ENCODE peak calls at places on chromosome 13, in four cellular contexts. U is skeletal muscle cell, I is lower leg skin, K is iris pigment epithelial cell. B is an unnamed sample.

GRCh38 chr13:32802159-32802558 is 214.1 kb upstream of the KL start:
- DNase-seq in K (no peak), U (no peak), I (no peak), B (no peak)

GRCh38 chr13:34555988-34556387 is 386.1 kb upstream of the NBEA start:
- DNase-seq in K (no peak), U (no peak), I (no peak), B (no peak)

GRCh38 chr13:24625324-24625723 is 54.9 kb upstream of the ATP12A start:
- DNase-seq in U (no peak), K (peak; percentile 17), I (no peak), B (no peak)

GRCh38 chr13:79227418-79227817 is 178.6 kb downstream of the RBM26 start:
- DNase-seq in U (no peak), I (no peak), K (no peak), B (no peak)

GRCh38 chr13:26484196-26484595 is 73.3 kb upstream of the WASF3 start:
- DNase-seq in U (no peak), I (no peak), K (no peak), B (no peak)

GRCh38 chr13:79637086-79637763 is 156.3 kb downstream of the NDFIP2 start:
- DNase-seq in U (no peak), I (no peak), K (peak; percentile 12), B (no peak)

GRCh38 chr13:79659161-79659560 is 178.2 kb downstream of the NDFIP2 start:
- DNase-seq in K (peak; percentile 29), I (peak; percentile 26), U (peak; percentile 77), B (no peak)

GRCh38 chr13:99947666-99948065 is 23.9 kb downstream of the ZIC5 start:
- DNase-seq in K (no peak), I (no peak), U (no peak), B (no peak)

GRCh38 chr13:40666058-40666904 is at the start of gene FOXO1:
- DNase-seq in U (peak; percentile 59), K (peak; percentile 88), I (peak; percentile 84), B (peak; percentile 45)

GRCh38 chr13:46684287-46685001 is 112.5 kb downstream of the ESD start:
- DNase-seq in U (no peak), I (no peak), K (peak; percentile 14), B (no peak)

GRCh38 chr13:23570099-23570926 is at the start of gene TNFRSF19:
- DNase-seq in K (peak; percentile 76), U (peak; percentile 87), I (peak; percentile 60), B (peak; percentile 88)

GRCh38 chr13:38045278-38046048 is 175.9 kb upstream of the TRPC4 start:
- DNase-seq in U (no peak), K (peak; percentile 59), I (no peak), B (peak; percentile 4)

GRCh38 chr13:109146912-109147624 is 517.7 kb downstream of the MYO16 start:
- DNase-seq in U (peak; percentile 87), K (peak; percentile 83), I (no peak), B (peak; percentile 54)

GRCh38 chr13:104015646-104016396 is 949.6 kb upstream of the SLC10A2 start:
- DNase-seq in I (no peak), K (peak; percentile 94), U (no peak), B (peak; percentile 60)

GRCh38 chr13:44801990-44802389 is 187.3 kb downstream of the NUFIP1 start:
- DNase-seq in U (peak; percentile 59), I (no peak), K (peak; percentile 90), B (peak; percentile 63)

GRCh38 chr13:38888309-38888708 is 102.3 kb downstream of the STOML3 start:
- DNase-seq in U (peak; percentile 47), K (peak; percentile 46), I (no peak), B (no peak)

GRCh38 chr13:99028890-99029289 is 51.0 kb upstream of the DOCK9 start:
- DNase-seq in I (no peak), U (no peak), K (no peak), B (no peak)

GRCh38 chr13:39945226-39945625 is 289.8 kb downstream of the COG6 start:
- DNase-seq in I (no peak), K (no peak), U (no peak), B (no peak)

GRCh38 chr13:25300861-25301346 is 521 bp upstream of the NUP58 start:
- DNase-seq in K (no peak), I (no peak), U (no peak), B (no peak)

GRCh38 chr13:21022694-21023325 is 38.6 kb downstream of the LATS2 start:
- DNase-seq in K (no peak), I (no peak), U (no peak), B (no peak)

GRCh38 chr13:94196426-94196825 is 283.1 kb downstream of the DCT start:
- DNase-seq in U (no peak), K (no peak), I (no peak), B (no peak)

GRCh38 chr13:20993661-20994440 is 67.5 kb downstream of the LATS2 start:
- DNase-seq in U (peak; percentile 63), K (peak; percentile 90), I (peak; percentile 37), B (peak; percentile 67)

B was measured in astrocyte of the cerebellum.